ENCODE peak calls at places on chromosomes 7 and 10, in ten cellular contexts. L, R, B, F, E, I, C, T, H and M are unnamed samples.
A peak's percentile ranks its signal among the peaks of the same experiment; 100 is the strongest.

GRCh38 chr10:114703377-114704125 is 45.5 kb upstream of the ABLIM1 start:
- DNase-seq in L (no peak), R (no peak), B (no peak), F (peak; percentile 41), E (no peak), I (no peak), C (peak; percentile 51), T (no peak), H (no peak), M (no peak)

GRCh38 chr10:21523557-21524008 is 1.9 kb downstream of the SKIDA1 start:
- DNase-seq in L (no peak), R (no peak), B (no peak), F (peak; percentile 45), E (no peak), I (no peak), C (peak; percentile 85), T (no peak), H (no peak), M (peak; percentile 50)

GRCh38 chr7:155999631-156000489 is 187.6 kb upstream of the SHH start:
- DNase-seq in L (no peak), R (no peak), B (no peak), F (no peak), E (no peak), I (no peak), C (no peak), T (no peak), H (no peak), M (no peak)

GRCh38 chr7:47095906-47096305 is 486.0 kb downstream of the TNS3 start:
- DNase-seq in L (no peak), R (no peak), B (no peak), F (no peak), E (no peak), I (no peak), C (no peak), T (no peak), H (no peak), M (no peak)

GRCh38 chr10:131997366-131998049 is 15.8 kb upstream of the BNIP3 start:
- DNase-seq in L (no peak), R (no peak), B (no peak), F (peak; percentile 96), E (no peak), I (no peak), C (peak; percentile 94), T (peak; percentile 19), H (no peak), M (peak; percentile 39)

GRCh38 chr7:128105228-128106022 is 74.2 kb upstream of the LRRC4 start:
- DNase-seq in L (no peak), R (no peak), B (no peak), F (no peak), E (no peak), I (no peak), C (no peak), T (no peak), H (no peak), M (no peak)

GRCh38 chr10:110008518-110009339 is 945 bp downstream of the ADD3 start:
- DNase-seq in L (no peak), R (peak; percentile 13), B (no peak), F (peak; percentile 66), E (no peak), I (peak; percentile 77), C (peak; percentile 64), T (no peak), H (peak; percentile 23), M (peak; percentile 37)

GRCh38 chr7:35570926-35571325 is 124.0 kb downstream of the HERPUD2 start:
- DNase-seq in L (no peak), R (no peak), B (no peak), F (no peak), E (no peak), I (no peak), C (no peak), T (no peak), H (no peak), M (no peak)

GRCh38 chr7:55121249-55121648 is 102.4 kb downstream of the EGFR start:
- DNase-seq in L (no peak), R (no peak), B (no peak), F (no peak), E (no peak), I (no peak), C (no peak), T (no peak), H (no peak), M (no peak)

GRCh38 chr10:70908426-70909296 is 20.3 kb upstream of the PCBD1 start:
- DNase-seq in L (no peak), R (no peak), B (no peak), F (no peak), E (no peak), I (no peak), C (no peak), T (no peak), H (no peak), M (no peak)

GRCh38 chr7:69864822-69865221 is 266.5 kb downstream of the AUTS2 start:
- DNase-seq in L (no peak), R (no peak), B (no peak), F (no peak), E (no peak), I (no peak), C (no peak), T (no peak), H (no peak), M (no peak)

GRCh38 chr10:63268139-63268797 is 135.1 kb downstream of the NRBF2 start:
- DNase-seq in L (no peak), R (no peak), B (no peak), F (peak; percentile 23), E (no peak), I (no peak), C (peak; percentile 55), T (no peak), H (no peak), M (no peak)

GRCh38 chr10:132606536-132607316 is 69.1 kb downstream of the INPP5A start:
- DNase-seq in L (no peak), R (no peak), B (no peak), F (no peak), E (no peak), I (peak; percentile 41), C (no peak), T (no peak), H (no peak), M (peak; percentile 83)

GRCh38 chr10:60238408-60239100 is 151.1 kb downstream of the ANK3 start:
- DNase-seq in L (no peak), R (no peak), B (peak; percentile 10), F (peak; percentile 50), E (no peak), I (no peak), C (peak; percentile 71), T (peak; percentile 45), H (no peak), M (no peak)

GRCh38 chr10:97006364-97006763 is 174.3 kb downstream of the LCOR start:
- DNase-seq in L (no peak), R (no peak), B (no peak), F (no peak), E (no peak), I (no peak), C (no peak), T (no peak), H (no peak), M (no peak)

GRCh38 chr10:49285232-49285631 is 13.7 kb upstream of the C10orf71 start:
- DNase-seq in L (no peak), R (no peak), B (no peak), F (no peak), E (no peak), I (no peak), C (no peak), T (no peak), H (no peak), M (no peak)